ENCODE peak calls at places on chromosomes 6 and 20, in eight cellular contexts. R, W, B, J, G, O, F and A are unnamed samples. For H3K9me3, the result is how much of the 10 kb centered on the place peaks cover.

GRCh38 chr6:43088654-43089056 is 12.5 kb downstream of the PTK7 start:
- ATAC-seq in R (no peak), W (no peak), B (no peak), J (no peak), G (no peak), O (no peak), F (no peak), A (no peak)

GRCh38 chr20:51326241-51326819 is 216.2 kb downstream of the NFATC2 start:
- ATAC-seq in R (no peak), W (no peak), B (peak), J (peak), G (no peak), O (peak), F (no peak), A (no peak)

GRCh38 chr6:108736832-108737231 is 111.4 kb upstream of the ARMC2 start:
- ATAC-seq in R (peak), W (peak), B (peak), J (no peak), G (peak), O (peak), F (no peak), A (no peak)

GRCh38 chr6:53529324-53530036 is 15.4 kb downstream of the GCLC start:
- ATAC-seq in R (peak), W (no peak), B (no peak), J (no peak), G (no peak), O (no peak), F (no peak), A (peak)

GRCh38 chr6:111978826-111979225 is 75.1 kb upstream of the CCN6 start:
- ATAC-seq in R (no peak), W (no peak), B (no peak), J (no peak), G (no peak), O (no peak), F (no peak), A (no peak)

GRCh38 chr6:75156186-75156878 is 49.5 kb downstream of the COL12A1 start:
- ATAC-seq in R (no peak), W (no peak), B (no peak), J (no peak), G (no peak), O (no peak), F (no peak), A (no peak)

GRCh38 chr6:13362432-13362831 is 34.1 kb upstream of the TBC1D7 start:
- ATAC-seq in R (no peak), W (no peak), B (peak), J (no peak), G (no peak), O (no peak), F (no peak), A (no peak)

GRCh38 chr6:145315982-145316600 is 419.2 kb downstream of the EPM2A start:
- ATAC-seq in R (no peak), W (no peak), B (no peak), J (no peak), G (no peak), O (no peak), F (no peak), A (no peak)

DNA sequence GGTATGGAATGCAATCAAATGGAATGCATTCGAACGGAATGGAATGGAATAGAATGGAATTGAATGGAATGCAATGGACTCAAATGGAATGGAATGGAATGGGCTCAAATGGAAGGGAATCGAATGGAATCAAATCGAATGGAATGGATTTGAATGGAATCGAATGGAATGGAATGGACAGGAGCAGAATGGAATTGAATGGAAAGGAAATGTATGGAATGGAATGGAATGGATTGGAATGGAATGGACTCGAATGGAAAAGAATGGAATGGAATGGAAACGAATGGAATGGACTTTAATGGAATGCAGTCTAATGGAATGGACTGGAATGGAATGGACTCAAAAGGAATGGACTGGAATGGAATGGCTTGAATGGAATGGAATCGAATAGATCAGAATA is 18.3 kb upstream of the DEFB115 start:
- ATAC-seq in R (no peak), W (no peak), B (no peak), J (no peak), G (no peak), O (no peak), F (no peak), A (no peak)
- H3K9me3 ChIP-seq in R (under half), W (under half), B (under half), J (under half), G (under half), O (under half), F (under half), A (under half)

GRCh38 chr20:63830821-63831593 is at the start of gene ZBTB46:
- ATAC-seq in R (no peak), W (peak), B (peak), J (peak), G (peak), O (peak), F (peak), A (peak)
- H3K4me3 ChIP-seq in R (peak), W (peak), B (peak), J (peak), G (peak), O (peak), F (no peak), A (peak)

GRCh38 chr6:3088446-3088845 is 20.2 kb downstream of the RIPK1 start:
- ATAC-seq in R (peak), W (peak), B (no peak), J (no peak), G (no peak), O (peak), F (no peak), A (peak)

GRCh38 chr6:3086282-3086946 is 18.1 kb downstream of the RIPK1 start:
- ATAC-seq in R (no peak), W (no peak), B (no peak), J (no peak), G (no peak), O (no peak), F (no peak), A (no peak)

GRCh38 chr6:3088853-3089445 is 20.7 kb downstream of the RIPK1 start:
- ATAC-seq in R (peak), W (peak), B (no peak), J (no peak), G (no peak), O (no peak), F (no peak), A (no peak)

GRCh38 chr6:3094815-3095214 is 23.7 kb upstream of the BPHL start:
- ATAC-seq in R (no peak), W (no peak), B (no peak), J (no peak), G (no peak), O (no peak), F (no peak), A (no peak)

DNA sequence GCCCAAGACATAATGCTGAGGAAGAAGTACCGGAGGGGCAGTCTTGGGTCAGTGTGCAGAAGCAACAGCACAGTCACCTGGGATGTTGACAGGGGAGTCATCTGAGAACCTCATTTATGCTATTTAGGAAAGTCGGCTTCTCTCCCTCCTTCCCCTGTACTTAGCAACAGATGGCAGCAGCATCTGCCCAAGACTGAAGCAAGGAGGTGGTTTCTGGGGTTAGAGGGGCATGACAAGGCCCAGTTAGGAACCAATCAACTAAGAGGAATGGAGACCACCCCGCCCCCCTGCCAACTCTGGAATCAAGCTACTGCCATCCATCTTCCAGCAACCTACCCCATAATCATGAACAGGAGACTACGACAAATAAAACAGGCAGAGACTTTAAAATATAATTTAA is 21.7 kb downstream of the RIPK1 start:
- ATAC-seq in R (no peak), W (no peak), B (no peak), J (no peak), G (no peak), O (no peak), F (no peak), A (no peak)
- H3K9me3 ChIP-seq in R (under half), W (under half), B (under half), J (under half), G (under half), O (under half), F (under half), A (under half)

GRCh38 chr20:32823737-32824588 is 4.2 kb downstream of the MAPRE1 start:
- ATAC-seq in R (no peak), W (no peak), B (no peak), J (no peak), G (no peak), O (no peak), F (no peak), A (no peak)
- H3K4me3 ChIP-seq in R (no peak), W (no peak), B (no peak), J (no peak), G (no peak), O (no peak), F (no peak), A (no peak)

GRCh38 chr6:167734662-167735497 is 91.8 kb upstream of the AFDN start:
- ATAC-seq in R (no peak), W (no peak), B (no peak), J (no peak), G (no peak), O (peak), F (no peak), A (no peak)

GRCh38 chr6:167735498-167736201 is 91.1 kb upstream of the AFDN start:
- ATAC-seq in R (no peak), W (no peak), B (no peak), J (no peak), G (no peak), O (peak), F (no peak), A (no peak)

GRCh38 chr6:167736486-167737204 is 90.1 kb upstream of the AFDN start:
- ATAC-seq in R (no peak), W (no peak), B (peak), J (no peak), G (no peak), O (no peak), F (no peak), A (no peak)

GRCh38 chr6:167731731-167732422 is 94.8 kb upstream of the AFDN start:
- ATAC-seq in R (peak), W (no peak), B (no peak), J (no peak), G (no peak), O (no peak), F (no peak), A (no peak)

GRCh38 chr6:167733740-167734661 is 92.7 kb upstream of the AFDN start:
- ATAC-seq in R (peak), W (peak), B (peak), J (peak), G (peak), O (no peak), F (no peak), A (peak)
- H3K9me3 ChIP-seq in R (under half), W (under half), B (under half), J (under half), G (under half), O (under half), F (under half), A (under half)

DNA sequence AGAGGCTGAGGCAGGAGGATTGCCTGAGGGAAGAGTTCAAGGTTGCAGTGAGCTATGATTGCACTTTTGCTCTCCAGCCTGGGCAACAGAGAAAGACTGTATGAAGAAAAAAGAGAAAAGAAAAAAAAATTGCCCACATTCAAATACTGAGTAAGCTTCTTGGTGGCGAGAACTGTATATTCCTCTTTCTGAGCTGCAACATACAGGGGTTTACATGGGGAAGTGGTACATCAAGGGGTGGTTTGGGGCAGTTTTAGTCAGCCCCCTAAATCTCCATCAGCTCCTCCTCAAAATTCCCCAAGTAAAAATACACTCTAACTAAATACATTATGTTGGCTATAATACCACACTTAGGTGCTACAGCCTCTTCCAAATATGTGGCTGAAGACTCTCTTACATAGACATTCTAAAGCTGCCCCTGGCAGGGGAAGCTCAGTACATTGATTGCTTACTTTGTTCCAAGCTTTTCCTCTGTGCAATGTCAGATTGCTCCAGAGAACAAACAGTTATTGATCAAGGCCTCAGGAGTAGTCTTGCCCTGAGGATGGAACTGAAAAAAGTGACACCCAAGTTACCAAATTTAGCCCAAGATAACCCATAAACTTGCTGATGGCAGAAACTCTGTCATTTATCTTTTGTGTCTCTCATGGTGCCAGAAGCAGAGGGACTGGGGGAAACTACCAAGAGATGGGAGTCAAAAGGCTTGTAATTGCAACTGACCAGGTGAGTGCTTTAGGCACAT is 107.4 kb upstream of the RIPOR2 start:
- ATAC-seq in R (no peak), W (no peak), B (no peak), J (peak), G (no peak), O (no peak), F (no peak), A (no peak)
- H3K4me3 ChIP-seq in R (no peak), W (no peak), B (no peak), J (peak), G (no peak), O (no peak), F (no peak), A (no peak)

GRCh38 chr6:159429427-159429826 is 260.2 kb downstream of the FNDC1 start:
- ATAC-seq in R (no peak), W (no peak), B (no peak), J (no peak), G (no peak), O (no peak), F (no peak), A (no peak)
- H3K9me3 ChIP-seq in R (under half), W (under half), B (under half), J (under half), G (under half), O (under half), F (under half), A (under half)